ENCODE peak calls at places on chromosomes 6 and 20, in five cellular contexts. One of them, this sample, is unnamed.

GRCh38 chr6:112087136-112087908 is at the start of the genes FAM229B and TUBE1:
- DNase-seq in psoas muscle: peak
- DNase-seq in activated naive CD8-positive, alpha-beta T cell treated with anti-CD3 and anti-CD28 coated beads for 36 hours: peak
- DNase-seq in bronchial epithelial cell: peak
- DNase-seq in SJSA1: peak
- DNase-seq in this sample: peak

GRCh38 chr6:124977067-124977908 is 15.1 kb downstream of the RNF217 start:
- DNase-seq in activated naive CD8-positive, alpha-beta T cell treated with anti-CD3 and anti-CD28 coated beads for 36 hours: no peak
- DNase-seq in bronchial epithelial cell: peak
- DNase-seq in SJSA1: no peak
- DNase-seq in psoas muscle: no peak
- DNase-seq in this sample: peak

GRCh38 chr20:5402903-5403531 is 86.3 kb upstream of the PROKR2 start:
- DNase-seq in bronchial epithelial cell: peak
- DNase-seq in psoas muscle: no peak
- DNase-seq in SJSA1: peak
- DNase-seq in activated naive CD8-positive, alpha-beta T cell treated with anti-CD3 and anti-CD28 coated beads for 36 hours: peak
- DNase-seq in this sample: peak

GRCh38 chr6:3750324-3751018 is 1.0 kb downstream of the PXDC1 start:
- DNase-seq in bronchial epithelial cell: peak
- DNase-seq in SJSA1: peak
- DNase-seq in psoas muscle: peak
- DNase-seq in activated naive CD8-positive, alpha-beta T cell treated with anti-CD3 and anti-CD28 coated beads for 36 hours: no peak
- DNase-seq in this sample: peak

GRCh38 chr6:136181858-136182257 is 68.3 kb downstream of the MTFR2 start:
- DNase-seq in psoas muscle: no peak
- DNase-seq in SJSA1: no peak
- DNase-seq in activated naive CD8-positive, alpha-beta T cell treated with anti-CD3 and anti-CD28 coated beads for 36 hours: no peak
- DNase-seq in bronchial epithelial cell: no peak
- DNase-seq in this sample: no peak

GRCh38 chr6:24867104-24867703 is 68.5 kb upstream of the ARMH2 start:
- DNase-seq in SJSA1: no peak
- DNase-seq in psoas muscle: no peak
- DNase-seq in activated naive CD8-positive, alpha-beta T cell treated with anti-CD3 and anti-CD28 coated beads for 36 hours: no peak
- DNase-seq in bronchial epithelial cell: no peak
- DNase-seq in this sample: no peak

GRCh38 chr6:98041072-98041471 is 758.1 kb upstream of the MMS22L start:
- DNase-seq in SJSA1: no peak
- DNase-seq in activated naive CD8-positive, alpha-beta T cell treated with anti-CD3 and anti-CD28 coated beads for 36 hours: no peak
- DNase-seq in psoas muscle: no peak
- DNase-seq in bronchial epithelial cell: no peak
- DNase-seq in this sample: no peak

GRCh38 chr6:163335671-163336545 is 78.6 kb upstream of the QKI start:
- DNase-seq in bronchial epithelial cell: no peak
- DNase-seq in activated naive CD8-positive, alpha-beta T cell treated with anti-CD3 and anti-CD28 coated beads for 36 hours: no peak
- DNase-seq in SJSA1: no peak
- DNase-seq in psoas muscle: peak
- DNase-seq in this sample: no peak

GRCh38 chr6:16684896-16685554 is 76.2 kb downstream of the ATXN1 start:
- DNase-seq in psoas muscle: no peak
- DNase-seq in activated naive CD8-positive, alpha-beta T cell treated with anti-CD3 and anti-CD28 coated beads for 36 hours: peak
- DNase-seq in SJSA1: peak
- DNase-seq in bronchial epithelial cell: peak
- DNase-seq in this sample: peak

This sample was measured in GM03348.